ENCODE peak calls at places on chromosomes 3 and 15, in five cellular contexts. R is non-pigmented ciliary epithelial cell; W is choroid plexus epithelial cell; N is CD4-positive, alpha-beta T cell; D is CD8-positive, alpha-beta T cell. Z is an unnamed sample.

GRCh38 chr15:32928876-32929275 is 211.1 kb downstream of the GREM1 start:
- DNase-seq in R (no peak), N (no peak), W (no peak), D (no peak), Z (no peak)

GRCh38 chr3:123449092-123449985 is 449 bp upstream of the ADCY5 start:
- DNase-seq in D (no peak), W (peak; percentile 18), N (no peak), R (no peak), Z (no peak)

GRCh38 chr3:13280856-13281656 is 139.1 kb downstream of the NUP210 start:
- DNase-seq in D (no peak), N (no peak), W (no peak), R (no peak), Z (no peak)

GRCh38 chr15:71275098-71275497 is 159.8 kb downstream of the THSD4 start:
- DNase-seq in D (no peak), N (no peak), W (peak; percentile 80), R (peak; percentile 78), Z (no peak)

GRCh38 chr3:149375164-149375823 is 2.2 kb downstream of the TM4SF1 start:
- DNase-seq in D (no peak), W (no peak), R (no peak), N (no peak), Z (no peak)

GRCh38 chr3:14352002-14352627 is 50.3 kb upstream of the SLC6A6 start:
- DNase-seq in R (no peak), D (no peak), W (no peak), N (no peak), Z (no peak)

GRCh38 chr3:33829720-33830119 is 31.3 kb downstream of the PDCD6IP start:
- DNase-seq in W (no peak), D (no peak), R (no peak), N (no peak), Z (no peak)

GRCh38 chr15:53454535-53454842 is 305.0 kb downstream of the WDR72 start:
- DNase-seq in R (no peak), D (no peak), W (no peak), N (no peak), Z (no peak)

GRCh38 chr3:64093825-64094712 is 70.8 kb upstream of the PSMD6 start:
- DNase-seq in D (no peak), R (no peak), N (no peak), W (no peak), Z (no peak)

GRCh38 chr3:51717446-51717845 is 10.6 kb downstream of the GRM2 start:
- DNase-seq in D (no peak), N (no peak), W (no peak), R (no peak), Z (no peak)

GRCh38 chr3:53754325-53754724 is 91.9 kb downstream of the CHDH start:
- DNase-seq in W (no peak), R (no peak), N (no peak), D (no peak), Z (no peak)

GRCh38 chr15:92586383-92586910 is 69.1 kb downstream of the FAM174B start:
- DNase-seq in W (peak; percentile 58), N (no peak), D (no peak), R (no peak), Z (no peak)

GRCh38 chr3:10957976-10958749 is 34.4 kb upstream of the SLC6A1 start:
- DNase-seq in R (no peak), D (no peak), W (no peak), N (no peak), Z (no peak)

GRCh38 chr3:72601049-72601448 is 247.2 kb downstream of the SHQ1 start:
- DNase-seq in N (no peak), W (no peak), R (no peak), D (no peak), Z (no peak)

GRCh38 chr15:64857421-64857820 is 15.7 kb downstream of the PLEKHO2 start:
- DNase-seq in N (no peak), W (peak; percentile 86), R (no peak), D (no peak), Z (no peak)

GRCh38 chr3:192915724-192916123 is 1.9 kb downstream of the MB21D2 start:
- DNase-seq in D (no peak), R (no peak), W (no peak), N (no peak), Z (no peak)

GRCh38 chr15:38254065-38254883 is 1.6 kb downstream of the SPRED1 start:
- DNase-seq in R (no peak), D (no peak), W (peak; percentile 83), N (peak; percentile 36), Z (peak; percentile 10)

GRCh38 chr15:93467327-93467726 is 378.3 kb upstream of the RGMA start:
- DNase-seq in W (no peak), D (no peak), N (no peak), R (no peak), Z (no peak)

GRCh38 chr3:137121704-137122314 is 164.0 kb downstream of the IL20RB start:
- DNase-seq in D (no peak), R (peak; percentile 17), W (peak; percentile 78), N (no peak), Z (no peak)

GRCh38 chr3:192795021-192795420 is 67.7 kb upstream of the FGF12 start:
- DNase-seq in N (no peak), W (peak; percentile 6), R (no peak), D (no peak), Z (no peak)

GRCh38 chr3:184145120-184145524 is 10.0 kb downstream of the EIF2B5 start:
- DNase-seq in R (no peak), W (peak; percentile 78), D (no peak), N (peak; percentile 48), Z (no peak)

GRCh38 chr3:185979721-185980121 is 41.9 kb upstream of the TRA2B start:
- DNase-seq in N (no peak), D (no peak), W (peak; percentile 46), R (no peak), Z (no peak)

GRCh38 chr3:160616311-160616710 is 50.9 kb upstream of the KPNA4 start:
- DNase-seq in R (no peak), D (no peak), W (peak; percentile 5), N (no peak), Z (no peak)

GRCh38 chr3:126355251-126355650 is 2.0 kb downstream of the KLF15 start:
- DNase-seq in R (no peak), D (no peak), W (peak; percentile 22), N (no peak), Z (no peak)

GRCh38 chr3:40078590-40078989 is 230.9 kb upstream of the EIF1B start:
- DNase-seq in R (no peak), D (no peak), W (no peak), N (no peak), Z (no peak)

GRCh38 chr3:151765685-151766084 is 32.0 kb downstream of the AADACL2 start:
- DNase-seq in N (no peak), W (no peak), D (no peak), R (no peak), Z (no peak)

GRCh38 chr3:71101014-71101413 is 482.5 kb downstream of the FOXP1 start:
- DNase-seq in R (no peak), D (no peak), W (peak; percentile 55), N (no peak), Z (no peak)

GRCh38 chr3:10700821-10701220 is 115.2 kb upstream of the SLC6A11 start:
- DNase-seq in N (no peak), R (no peak), D (no peak), W (no peak), Z (no peak)

GRCh38 chr15:74978503-74978902 is 16.9 kb upstream of the SCAMP5 start:
- DNase-seq in R (no peak), D (no peak), W (peak; percentile 47), N (peak; percentile 48), Z (no peak)

GRCh38 chr15:66952756-66953522 is 112.5 kb upstream of the SMAD3 start:
- DNase-seq in N (no peak), R (no peak), W (no peak), D (no peak), Z (no peak)

GRCh38 chr15:68674975-68675374 is 96.2 kb downstream of the CORO2B start:
- DNase-seq in R (no peak), W (peak; percentile 52), D (no peak), N (no peak), Z (no peak)

GRCh38 chr15:70281261-70281810 is 183.6 kb upstream of the TLE3 start:
- DNase-seq in W (no peak), N (no peak), D (no peak), R (no peak), Z (no peak)

GRCh38 chr15:47186071-47186470 is 531.2 kb upstream of the SEMA6D start:
- DNase-seq in R (no peak), N (no peak), D (no peak), W (no peak), Z (no peak)

Z was measured in T follicular helper cell.